ENCODE peak calls at places on chromosome 13, in seven cellular contexts. T is GM12878, V is K562, B is GM12892, D is H1, G is SK-N-SH, S is HepG2. P is an unnamed sample.

GRCh38 chr13:77207943-77208342 is 119.0 kb downstream of the MYCBP2 start:
- DNase-seq in T (no peak), G (no peak), D (no peak), S (no peak), V (no peak), B (no peak), P (no peak)

GRCh38 chr13:23570099-23570926 is at the start of gene TNFRSF19:
- DNase-seq in S (peak; percentile 98), B (no peak), T (no peak), V (peak; percentile 45), G (peak; percentile 80), D (no peak), P (no peak)

GRCh38 chr13:32830632-32831031 is 185.6 kb upstream of the KL start:
- DNase-seq in T (no peak), S (no peak), D (no peak), B (no peak), G (no peak), V (no peak), P (no peak)

GRCh38 chr13:102978168-102978567 is 88.0 kb downstream of the SLC10A2 start:
- DNase-seq in S (no peak), B (no peak), V (no peak), T (no peak), D (no peak), G (no peak), P (no peak)

GRCh38 chr13:79108914-79109643 is 297.0 kb downstream of the RBM26 start:
- DNase-seq in G (no peak), S (no peak), D (no peak), B (no peak), V (no peak), T (peak; percentile 16), P (no peak)

GRCh38 chr13:109256866-109257760 is 529.3 kb downstream of the IRS2 start:
- DNase-seq in S (peak; percentile 74), V (no peak), T (no peak), D (no peak), G (no peak), B (no peak), P (no peak)

GRCh38 chr13:28370448-28370847 is 124.5 kb downstream of the FLT1 start:
- DNase-seq in G (no peak), V (no peak), B (no peak), T (no peak), D (no peak), S (no peak), P (no peak)

GRCh38 chr13:20064128-20064527 is 96.7 kb downstream of the GJA3 start:
- DNase-seq in D (no peak), B (no peak), G (no peak), V (no peak), S (no peak), T (no peak), P (no peak)

GRCh38 chr13:66532845-66533244 is 697.3 kb downstream of the PCDH9 start:
- DNase-seq in T (no peak), S (no peak), D (no peak), G (no peak), V (no peak), B (no peak), P (no peak)

GRCh38 chr13:20566424-20566916 is 487 bp upstream of the IFT88 start:
- DNase-seq in S (peak; percentile 76), G (no peak), T (no peak), B (no peak), D (no peak), V (peak; percentile 71), P (no peak)

GRCh38 chr13:36848228-36848982 is 29.4 kb downstream of the RFXAP start:
- DNase-seq in G (peak; percentile 17), V (peak; percentile 48), D (peak; percentile 55), B (no peak), S (no peak), T (no peak), P (no peak)

GRCh38 chr13:99909836-99910619 is 61.5 kb downstream of the ZIC5 start:
- DNase-seq in B (no peak), V (no peak), S (no peak), G (no peak), D (no peak), T (no peak), P (no peak)

GRCh38 chr13:94224670-94225069 is 254.8 kb downstream of the DCT start:
- DNase-seq in S (peak; percentile 5), G (no peak), V (no peak), D (no peak), T (no peak), B (no peak), P (no peak)

GRCh38 chr13:94327318-94327717 is 152.2 kb downstream of the DCT start:
- DNase-seq in V (no peak), S (no peak), T (peak; percentile 73), B (no peak), G (no peak), D (no peak), P (peak; percentile 11)

GRCh38 chr13:111558700-111559088 is 238.3 kb downstream of the TEX29 start:
- DNase-seq in S (no peak), B (no peak), V (no peak), G (no peak), D (no peak), T (no peak), P (no peak)

GRCh38 chr13:103029798-103030197 is 36.4 kb downstream of the SLC10A2 start:
- DNase-seq in G (no peak), V (no peak), S (no peak), D (no peak), B (no peak), T (no peak), P (no peak)

GRCh38 chr13:44853641-44854040 is 135.6 kb downstream of the NUFIP1 start:
- DNase-seq in S (peak; percentile 90), D (no peak), B (no peak), V (no peak), T (no peak), G (no peak), P (no peak)

GRCh38 chr13:44844786-44845185 is 144.5 kb downstream of the NUFIP1 start:
- DNase-seq in D (no peak), B (no peak), T (no peak), V (no peak), S (no peak), G (no peak), P (no peak)

GRCh38 chr13:44843403-44843802 is 145.9 kb downstream of the NUFIP1 start:
- DNase-seq in G (no peak), V (no peak), B (no peak), S (no peak), D (no peak), T (no peak), P (no peak)

GRCh38 chr13:44854264-44855060 is 134.8 kb downstream of the NUFIP1 start:
- DNase-seq in G (no peak), S (peak; percentile 62), B (no peak), V (no peak), D (no peak), T (no peak), P (no peak)

GRCh38 chr13:44848956-44849748 is 140.1 kb downstream of the NUFIP1 start:
- DNase-seq in V (no peak), G (no peak), T (no peak), D (no peak), B (no peak), S (no peak), P (no peak)
- TF ChIP-seq TAF1 in V (no peak), G (no peak), T (no peak), D (no peak), B (no peak), S (no peak), P (no peak)

GRCh38 chr13:68168448-68168847 is 938.3 kb upstream of the PCDH9 start:
- DNase-seq in T (no peak), S (no peak), B (no peak), V (no peak), D (no peak), G (no peak), P (no peak)
- TF ChIP-seq POLR2AphosphoS5 in T (no peak), S (no peak), B (no peak), V (no peak), D (no peak), G (no peak), P (no peak)

GRCh38 chr13:104750377-104750776 is 1684.2 kb upstream of the SLC10A2 start:
- DNase-seq in T (no peak), G (no peak), V (no peak), D (no peak), S (no peak), B (no peak), P (no peak)
- TF ChIP-seq TAF1 in T (no peak), G (no peak), V (no peak), D (no peak), S (no peak), B (no peak), P (no peak)

GRCh38 chr13:49302817-49303216 is 55.1 kb downstream of the CDADC1 start:
- DNase-seq in D (no peak), S (no peak), T (no peak), G (no peak), V (no peak), B (no peak), P (no peak)

GRCh38 chr13:49304763-49305695 is 57.3 kb downstream of the CDADC1 start:
- DNase-seq in S (no peak), G (no peak), T (no peak), B (no peak), V (no peak), D (no peak), P (no peak)

GRCh38 chr13:49304356-49304755 is 56.6 kb downstream of the CDADC1 start:
- DNase-seq in D (no peak), B (no peak), V (no peak), G (no peak), T (no peak), S (no peak), P (no peak)

GRCh38 chr13:49302222-49302621 is 54.5 kb downstream of the CDADC1 start:
- DNase-seq in T (no peak), V (no peak), D (no peak), B (no peak), S (no peak), G (no peak), P (no peak)

DNA sequence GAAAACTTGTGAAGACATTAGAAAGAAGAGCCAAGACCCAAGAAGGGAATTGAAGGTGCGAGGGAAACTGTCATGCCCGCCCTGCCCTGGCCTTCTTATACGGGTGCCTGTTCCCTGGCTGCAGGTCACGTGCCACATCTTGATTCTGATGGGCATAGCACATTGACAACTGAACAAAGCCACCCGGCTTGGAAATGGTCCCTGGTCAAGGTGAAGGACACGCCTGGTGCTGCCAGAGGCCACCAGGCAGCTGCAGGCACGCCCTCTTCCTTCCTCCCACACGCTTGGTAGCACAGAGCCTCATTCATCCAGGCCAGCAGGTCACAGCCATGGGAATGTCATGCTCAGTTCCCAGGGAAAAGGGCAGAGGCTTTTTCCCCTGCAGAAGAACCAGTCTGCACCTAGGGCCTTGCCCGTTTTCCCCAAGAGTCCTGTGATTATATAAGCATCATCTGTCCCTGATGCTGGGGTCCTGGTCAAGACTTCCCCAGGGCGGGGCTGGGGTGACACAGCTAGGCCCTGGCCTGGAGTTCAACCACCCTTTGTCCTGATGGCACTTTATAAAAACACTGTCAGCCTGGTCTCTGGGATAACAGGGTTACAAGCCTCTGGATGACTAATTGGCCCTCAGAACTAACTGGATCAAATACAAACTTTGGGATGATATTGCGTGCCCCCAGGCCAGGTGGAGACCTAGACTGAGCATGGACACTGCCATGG is 56.0 kb downstream of the CDADC1 start:
- DNase-seq in V (no peak), G (no peak), D (no peak), T (no peak), B (no peak), S (peak; percentile 86), P (no peak)
- TF ChIP-seq POLR2AphosphoS5 in V (no peak), G (no peak), D (no peak), T (no peak), B (no peak), S (no peak), P (no peak)

GRCh38 chr13:85816413-85816812 is 17.2 kb upstream of the SLITRK6 start:
- DNase-seq in T (no peak), G (no peak), V (no peak), B (no peak), D (no peak), S (no peak), P (no peak)
- TF ChIP-seq TAF1 in T (no peak), G (no peak), V (no peak), B (no peak), D (no peak), S (no peak), P (no peak)